ENCODE peak calls at places on chromosomes 2 and 18, in five cellular contexts. O is HCT116, U is mesendoderm, T is K562, V is heart right ventricle. Z is an unnamed sample. For H3K4me1, the result is how much of the 10 kb centered on the place peaks cover.

GRCh38 chr2:174247474-174248186 is 702 bp downstream of the OLA1 start:
- DNase-seq in V (no peak), O (no peak), T (no peak), U (peak), Z (peak)

GRCh38 chr18:13487237-13487636 is 239.1 kb downstream of the FAM210A start:
- DNase-seq in T (no peak), O (no peak), V (no peak), U (no peak), Z (no peak)

GRCh38 chr2:160736148-160736547 is 242.5 kb upstream of the RBMS1 start:
- DNase-seq in V (no peak), O (no peak), T (no peak), U (peak), Z (no peak)

GRCh38 chr2:61950571-61951315 is 45.3 kb downstream of the COMMD1 start:
- DNase-seq in T (no peak), O (no peak), U (no peak), V (no peak), Z (no peak)

GRCh38 chr18:48834421-48835011 is 116.2 kb downstream of the SMAD7 start:
- DNase-seq in U (peak), O (peak), V (peak), T (no peak), Z (peak)

GRCh38 chr2:11914455-11914854 is 168.0 kb downstream of the LPIN1 start:
- DNase-seq in U (no peak), T (no peak), O (no peak), V (no peak), Z (no peak)

GRCh38 chr18:3857544-3857943 is 407.6 kb downstream of the TGIF1 start:
- DNase-seq in U (no peak), O (no peak), V (no peak), T (no peak), Z (no peak)

GRCh38 chr2:26957041-26957440 is 13.4 kb upstream of the MAPRE3 start:
- DNase-seq in O (no peak), U (no peak), V (no peak), T (no peak), Z (no peak)

GRCh38 chr18:47928466-47928865 is 2.0 kb downstream of the SMAD2 start:
- DNase-seq in O (no peak), U (no peak), V (no peak), T (no peak), Z (no peak)

GRCh38 chr2:227404575-227404974 is 16.8 kb upstream of the SCYGR1 start:
- DNase-seq in O (no peak), U (no peak), T (no peak), V (no peak), Z (peak)

GRCh38 chr2:129252781-129253460 is 726.5 kb upstream of the RAB6C start:
- DNase-seq in T (no peak), U (no peak), V (no peak), O (no peak), Z (no peak)

GRCh38 chr2:238231251-238231793 is 8.5 kb downstream of the HES6 start:
- DNase-seq in O (no peak), U (peak), V (peak), T (peak), Z (no peak)

GRCh38 chr2:239570216-239570925 is 169.6 kb upstream of the HDAC4 start:
- DNase-seq in T (no peak), U (no peak), O (no peak), V (no peak), Z (no peak)

GRCh38 chr2:234681206-234681605 is 184.3 kb upstream of the ARL4C start:
- DNase-seq in O (no peak), U (no peak), T (no peak), V (no peak), Z (no peak)

GRCh38 chr2:71548589-71549485 is 95.5 kb downstream of the DYSF start:
- DNase-seq in V (peak), T (peak), O (peak), U (peak), Z (peak)

GRCh38 chr2:127280693-127281092 is 13.3 kb downstream of the ERCC3 start:
- DNase-seq in V (no peak), U (no peak), O (no peak), T (no peak), Z (no peak)

GRCh38 chr2:70795164-70795995 is 4.9 kb upstream of the FIGLA start:
- DNase-seq in U (peak), T (no peak), O (no peak), V (no peak), Z (no peak)

GRCh38 chr2:72994282-72994990 is 77.1 kb downstream of the SFXN5 start:
- DNase-seq in O (no peak), U (no peak), T (no peak), V (no peak), Z (no peak)

GRCh38 chr2:219249203-219249980 is 3.7 kb upstream of the TUBA4B start:
- DNase-seq in T (no peak), U (peak), O (no peak), V (peak), Z (peak)

GRCh38 chr2:240463274-240463865 is 27.9 kb downstream of the GPC1 start:
- DNase-seq in O (no peak), V (peak), U (no peak), T (no peak), Z (no peak)

GRCh38 chr18:78768655-78769501 is 210.7 kb upstream of the SALL3 start:
- DNase-seq in T (no peak), V (no peak), U (no peak), O (no peak), Z (no peak)

GRCh38 chr2:161725297-161725696 is 101.1 kb downstream of the SLC4A10 start:
- DNase-seq in O (no peak), V (no peak), U (no peak), T (no peak), Z (no peak)

GRCh38 chr2:106115250-106115649 is 78.9 kb downstream of the UXS1 start:
- DNase-seq in O (peak), U (peak), V (no peak), T (peak), Z (no peak)

GRCh38 chr2:159382447-159383028 is 96.0 kb upstream of the WDSUB1 start:
- DNase-seq in V (no peak), T (no peak), O (no peak), U (no peak), Z (no peak)

GRCh38 chr2:233424028-233424951 is 70.0 kb downstream of the DGKD start:
- DNase-seq in U (no peak), T (no peak), V (peak), O (no peak), Z (no peak)

GRCh38 chr2:165277295-165277694 is 38.1 kb downstream of the SCN2A start:
- DNase-seq in U (no peak), O (no peak), T (no peak), V (no peak), Z (no peak)

GRCh38 chr2:197191177-197191947 is 119.2 kb downstream of the ANKRD44 start:
- DNase-seq in O (peak), U (peak), V (no peak), T (peak), Z (peak)

GRCh38 chr2:27095745-27096651 is 9.4 kb downstream of the KHK start:
- DNase-seq in V (peak), U (peak), O (no peak), T (peak), Z (peak)

DNA sequence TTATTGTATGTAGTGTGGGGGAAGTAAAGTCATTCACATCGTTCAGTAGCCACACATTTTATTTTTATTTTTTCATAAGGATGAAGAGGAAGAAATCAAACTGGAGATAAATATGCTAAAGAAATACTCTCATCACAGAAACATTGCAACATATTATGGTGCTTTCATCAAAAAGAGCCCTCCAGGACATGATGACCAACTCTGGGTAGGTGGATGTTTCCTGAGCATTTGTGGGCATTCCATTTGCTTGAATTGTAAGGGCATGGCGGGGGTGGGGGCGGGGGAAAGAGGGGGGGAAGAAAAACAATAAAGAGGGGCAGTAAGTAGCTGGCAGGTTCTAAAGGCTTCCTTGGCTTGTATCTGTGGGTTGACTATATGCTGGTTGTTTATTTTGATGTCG is 126.3 kb downstream of the MAP4K4 start:
- DNase-seq in T (no peak), O (no peak), U (no peak), V (no peak), Z (no peak)
- H3K4me1 ChIP-seq in T (under half), O (under half), U (under half), V (half or more), Z (under half)

DNA sequence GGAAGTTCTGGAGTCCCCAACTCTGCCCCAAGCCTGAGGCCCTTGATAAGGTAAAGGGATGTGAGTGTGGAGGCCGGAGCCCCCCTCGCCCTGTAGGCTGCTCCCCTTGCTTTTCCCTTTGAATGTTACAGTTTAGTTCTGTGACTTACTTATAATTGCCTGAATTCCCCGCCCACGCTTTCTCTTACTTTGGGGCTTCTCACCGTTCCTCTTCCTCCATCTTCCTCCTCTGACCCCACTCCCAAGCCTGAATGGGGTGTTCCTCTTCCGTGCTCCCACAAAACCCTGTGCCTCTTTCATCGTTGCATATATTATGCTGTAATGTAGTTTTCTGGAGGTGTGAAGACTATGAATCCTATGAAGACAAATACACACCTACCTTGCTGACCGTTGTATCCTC is 15.0 kb upstream of the IL1RN start:
- DNase-seq in U (no peak), V (no peak), T (no peak), O (no peak), Z (no peak)
- H3K4me1 ChIP-seq in U (under half), V (under half), T (under half), O (under half), Z (under half)

DNA sequence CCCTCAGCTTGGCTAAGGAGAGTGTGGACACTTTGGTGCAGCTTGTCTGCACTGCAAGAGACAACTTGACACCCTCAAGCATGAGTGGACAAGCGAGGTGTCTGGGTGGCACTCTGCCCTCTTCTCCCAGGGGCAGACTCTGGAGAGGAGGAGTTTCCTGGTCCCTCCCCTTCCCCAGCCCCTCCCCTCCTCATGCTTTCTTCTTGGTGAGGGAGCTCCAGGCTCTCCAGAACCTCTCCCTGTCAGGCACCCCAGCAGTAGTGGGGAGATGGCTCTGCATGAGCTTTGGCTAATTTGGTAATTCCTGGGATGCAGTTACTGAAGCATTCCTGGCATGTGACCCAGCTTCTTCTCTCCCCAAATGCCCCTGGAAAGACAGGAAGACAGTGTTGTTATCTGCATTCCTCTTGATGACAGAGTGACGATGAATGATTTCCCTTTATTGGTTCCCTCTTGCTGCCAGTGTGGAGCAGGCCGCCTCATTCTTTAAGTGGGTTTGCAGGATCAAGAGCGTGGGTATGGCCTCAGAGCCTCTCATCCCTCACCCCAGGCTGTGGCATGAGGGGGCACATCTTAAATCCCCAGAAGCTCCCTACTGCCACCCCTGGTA is 89.2 kb downstream of the STPG4 start:
- DNase-seq in O (no peak), V (no peak), T (no peak), U (peak), Z (no peak)
- H3K4me1 ChIP-seq in O (half or more), V (half or more), T (under half), U (under half), Z (under half)

GRCh38 chr2:230218411-230218810 is 1.4 kb downstream of the SP110 start:
- DNase-seq in V (no peak), T (no peak), O (no peak), U (no peak), Z (peak)
- H3K4me1 ChIP-seq in V (under half), T (under half), O (under half), U (under half), Z (half or more)

GRCh38 chr2:203683421-203683820 is 23.0 kb upstream of the CD28 start:
- DNase-seq in U (no peak), T (no peak), O (no peak), V (no peak), Z (no peak)
- H3K4me1 ChIP-seq in U (under half), T (under half), O (under half), V (half or more), Z (half or more)

GRCh38 chr2:176934869-176935415 is 277.7 kb upstream of the HNRNPA3 start:
- DNase-seq in U (peak), V (no peak), O (no peak), T (no peak), Z (no peak)
- H3K4me1 ChIP-seq in U (under half), V (under half), O (under half), T (under half), Z (under half)

DNA sequence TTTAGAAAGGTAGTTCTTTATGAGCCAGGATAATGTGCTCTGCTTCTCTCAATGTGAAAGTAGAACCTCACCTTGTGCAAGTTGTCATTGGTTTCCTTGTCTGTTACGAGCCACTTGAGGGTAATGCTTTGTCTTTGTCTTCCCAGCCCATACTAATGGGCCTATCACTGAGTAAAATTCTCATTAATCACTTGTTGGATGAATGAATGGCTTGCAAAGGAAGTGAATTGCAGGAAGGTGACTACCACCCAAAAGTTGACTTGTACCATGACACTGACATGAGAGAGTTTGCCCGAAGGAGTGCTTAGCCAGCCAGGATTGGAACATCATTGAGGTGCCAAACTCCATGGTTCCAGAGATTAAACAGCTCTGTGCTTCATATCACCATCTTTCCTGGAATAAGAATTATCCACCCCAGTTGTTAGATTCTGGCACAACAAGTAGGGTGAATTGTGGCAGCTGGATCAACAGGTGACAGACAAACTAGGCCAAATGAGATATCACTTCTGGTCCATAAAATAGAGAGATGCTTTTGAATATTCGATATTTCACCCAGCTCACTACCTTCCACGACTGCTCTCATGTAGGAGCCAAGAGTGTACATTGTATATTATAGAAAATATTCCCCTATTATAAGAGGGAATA is 20.5 kb upstream of the CD28 start:
- DNase-seq in T (no peak), U (no peak), O (no peak), V (no peak), Z (no peak)
- H3K4me1 ChIP-seq in T (under half), U (under half), O (under half), V (half or more), Z (half or more)

Z was measured in OCI-LY7.